ENCODE peak calls at places on chromosomes 4 and X, in five cellular contexts. E is cardiac muscle cell, M is tibial nerve, P is tibial artery, J is prostate gland. Y is an unnamed sample.

GRCh38 chr4:5780831-5781480 is 70.0 kb downstream of the EVC start:
- DNase-seq in J (no peak), P (no peak), E (no peak), M (no peak), Y (no peak)

GRCh38 chrX:11296051-11296450 is 2.8 kb downstream of the AMELX start:
- DNase-seq in M (no peak), P (no peak), J (no peak), E (no peak), Y (no peak)

GRCh38 chrX:54439967-54440871 is at the start of gene TSR2:
- DNase-seq in E (peak; percentile 84), P (peak; percentile 81), J (peak; percentile 77), M (peak; percentile 72), Y (no peak)

GRCh38 chrX:34379891-34380290 is 247.8 kb upstream of the FAM47A start:
- DNase-seq in P (no peak), M (no peak), J (no peak), E (no peak), Y (no peak)

GRCh38 chr4:17664755-17665154 is 50.3 kb downstream of the MED28 start:
- DNase-seq in P (no peak), J (no peak), M (no peak), E (no peak), Y (no peak)

GRCh38 chrX:3263681-3264126 is 82.7 kb downstream of the MXRA5 start:
- DNase-seq in P (no peak), E (no peak), J (no peak), M (no peak), Y (no peak)

GRCh38 chrX:12013220-12013619 is 125.1 kb upstream of the FRMPD4 start:
- DNase-seq in P (no peak), J (no peak), E (no peak), M (no peak), Y (no peak)

GRCh38 chrX:34655496-34656258 is 1.4 kb downstream of the TMEM47 start:
- DNase-seq in J (no peak), P (no peak), E (peak; percentile 27), M (no peak), Y (no peak)

GRCh38 chr4:52106701-52107100 is 55.6 kb downstream of the SPATA18 start:
- DNase-seq in P (peak; percentile 24), J (peak; percentile 22), E (no peak), M (no peak), Y (no peak)

GRCh38 chr4:86132459-86132858 is 227.4 kb downstream of the MAPK10 start:
- DNase-seq in E (no peak), J (no peak), M (no peak), P (no peak), Y (no peak)

GRCh38 chr4:39664828-39665731 is 26.4 kb upstream of the SMIM14 start:
- DNase-seq in E (no peak), P (no peak), M (no peak), J (no peak), Y (no peak)

GRCh38 chrX:10235851-10236250 is 79.1 kb downstream of the CLCN4 start:
- DNase-seq in J (no peak), E (no peak), P (peak; percentile 21), M (peak; percentile 20), Y (no peak)

GRCh38 chrX:12360991-12361598 is 222.8 kb downstream of the FRMPD4 start:
- DNase-seq in M (no peak), P (no peak), E (no peak), J (no peak), Y (no peak)

GRCh38 chr4:37715889-37716402 is 29.8 kb upstream of the RELL1 start:
- DNase-seq in J (no peak), M (no peak), P (no peak), E (no peak), Y (no peak)

GRCh38 chrX:49059209-49060191 is 701 bp downstream of the CCDC120 start:
- DNase-seq in P (no peak), J (peak; percentile 27), E (no peak), M (no peak), Y (no peak)

GRCh38 chrX:153688900-153689590 is 1.3 kb downstream of the SLC6A8 start:
- DNase-seq in M (no peak), P (peak; percentile 45), J (peak; percentile 43), E (no peak), Y (no peak)
- H3K4me3 ChIP-seq in M (peak overlapping the region; percentile 23), P (peak overlapping the region; percentile 66), J (peak overlapping the region; percentile 33), E (peak overlapping the region; percentile 51), Y (peak overlapping the region; percentile 58)

GRCh38 chr4:102610007-102610406 is 108.8 kb downstream of the NFKB1 start:
- DNase-seq in E (no peak), M (no peak), J (no peak), P (no peak), Y (no peak)

GRCh38 chr4:102606846-102607440 is 105.8 kb downstream of the NFKB1 start:
- DNase-seq in M (no peak), J (no peak), P (no peak), E (no peak), Y (no peak)

GRCh38 chr4:102608190-102608589 is 107.0 kb downstream of the NFKB1 start:
- DNase-seq in P (no peak), J (no peak), E (no peak), M (no peak), Y (no peak)

GRCh38 chr4:102604222-102604940 is 103.2 kb downstream of the NFKB1 start:
- DNase-seq in P (no peak), M (no peak), J (no peak), E (no peak), Y (no peak)

DNA sequence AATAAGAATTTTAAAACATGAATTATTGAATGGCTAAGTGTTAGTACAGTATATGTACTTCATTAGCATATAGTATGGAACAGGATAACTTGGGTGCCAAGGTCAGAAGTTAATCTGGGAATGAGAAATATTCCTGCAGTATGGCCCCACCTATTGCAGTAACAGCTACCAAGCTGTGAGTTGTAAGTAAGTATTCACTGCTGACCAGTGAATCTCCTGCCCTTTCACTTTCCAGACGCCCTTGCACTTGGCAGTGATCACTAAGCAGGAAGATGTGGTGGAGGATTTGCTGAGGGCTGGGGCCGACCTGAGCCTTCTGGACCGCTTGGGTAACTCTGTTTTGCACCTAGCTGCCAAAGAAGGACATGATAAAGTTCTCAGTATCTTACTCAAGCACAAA is 105.1 kb downstream of the NFKB1 start:
- DNase-seq in P (no peak), J (no peak), M (no peak), E (no peak), Y (no peak)
- H3K36me3 ChIP-seq in P (peaks cover 68% of the 10 kb centered on the region), J (no peaks in the 10 kb centered on the region), M (peaks cover 81% of the 10 kb centered on the region), E (peaks cover 32% of the 10 kb centered on the region), Y (no peaks in the 10 kb centered on the region)

GRCh38 chrX:16997313-16997712 is 50.9 kb downstream of the REPS2 start:
- DNase-seq in J (no peak), E (no peak), M (no peak), P (no peak), Y (no peak)
- H3K27me3 ChIP-seq in J (no peaks in the 10 kb centered on the region), E (no peaks in the 10 kb centered on the region), M (no peaks in the 10 kb centered on the region), P (no peaks in the 10 kb centered on the region), Y (no peaks in the 10 kb centered on the region)

GRCh38 chr4:26909369-26909768 is 48.7 kb downstream of the STIM2 start:
- DNase-seq in J (no peak), M (no peak), E (no peak), P (no peak), Y (no peak)

GRCh38 chr4:26900765-26901164 is 40.1 kb downstream of the STIM2 start:
- DNase-seq in M (no peak), P (no peak), J (no peak), E (no peak), Y (no peak)

GRCh38 chr4:26907731-26908599 is 47.3 kb downstream of the STIM2 start:
- DNase-seq in M (no peak), P (no peak), E (no peak), J (no peak), Y (no peak)

GRCh38 chr4:26899991-26900390 is 39.4 kb downstream of the STIM2 start:
- DNase-seq in J (no peak), P (no peak), M (no peak), E (peak; percentile 47), Y (no peak)

DNA sequence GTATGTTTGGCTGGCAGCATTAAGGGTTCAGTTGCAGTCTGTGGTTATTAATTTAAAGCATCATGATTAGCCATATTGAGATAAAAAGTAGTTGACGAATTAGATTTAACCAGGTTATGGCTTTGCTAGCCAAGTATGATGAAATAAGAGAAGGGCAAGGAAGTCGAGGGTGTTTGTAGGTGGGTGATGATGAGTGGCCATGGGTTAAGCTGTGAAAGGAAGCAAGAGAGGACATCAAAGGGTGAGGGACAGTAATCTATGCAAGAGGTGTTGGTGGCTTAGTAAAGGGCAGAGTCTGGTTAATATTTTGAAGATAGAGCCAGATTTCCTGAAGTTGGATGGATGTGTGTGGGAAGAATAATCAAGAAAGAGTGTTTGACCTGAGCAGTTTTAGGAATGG is 44.5 kb downstream of the STIM2 start:
- DNase-seq in P (no peak), E (no peak), J (no peak), M (no peak), Y (no peak)
- H3K4me3 ChIP-seq in P (no peak overlapping the region), E (no peak overlapping the region), J (no peak overlapping the region), M (no peak overlapping the region), Y (no peak overlapping the region)

GRCh38 chrX:16739574-16739973 is 20.2 kb downstream of the SYAP1 start:
- DNase-seq in P (no peak), E (no peak), J (peak; percentile 4), M (no peak), Y (no peak)
- H3K36me3 ChIP-seq in P (peaks cover 72% of the 10 kb centered on the region), E (peaks cover 46% of the 10 kb centered on the region), J (no peaks in the 10 kb centered on the region), M (peaks cover 63% of the 10 kb centered on the region), Y (peaks cover 3% of the 10 kb centered on the region)

DNA sequence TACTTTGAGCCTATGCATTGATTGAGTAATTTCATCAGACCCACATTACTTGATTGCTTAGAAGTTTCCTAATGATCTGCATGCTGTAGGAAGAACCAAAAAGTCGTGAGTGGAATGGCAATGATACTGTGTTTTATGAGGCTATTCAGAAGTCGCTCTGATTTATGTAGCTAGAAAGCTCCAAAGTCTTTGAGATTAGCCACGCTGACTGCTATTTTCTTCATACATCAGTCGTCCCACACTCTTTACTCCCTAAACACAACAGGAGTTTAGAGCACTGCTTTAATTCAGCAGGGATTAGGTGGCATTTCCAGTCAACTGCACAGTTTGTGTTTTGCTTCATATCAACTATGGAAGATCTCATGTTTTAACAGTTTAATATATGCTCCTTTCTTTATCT is 4.1 kb downstream of the GRID2 start:
- DNase-seq in P (no peak), M (no peak), E (no peak), J (no peak), Y (no peak)
- H3K27me3 ChIP-seq in P (no peaks in the 10 kb centered on the region), M (peaks cover 30% of the 10 kb centered on the region), E (peaks cover 31% of the 10 kb centered on the region), J (peaks cover 2% of the 10 kb centered on the region), Y (no peaks in the 10 kb centered on the region)

GRCh38 chr4:2671267-2671895 is 84.8 kb downstream of the TNIP2 start:
- DNase-seq in J (no peak), P (no peak), E (no peak), M (no peak), Y (no peak)

GRCh38 chr4:2666722-2667247 is 89.4 kb downstream of the TNIP2 start:
- DNase-seq in P (no peak), M (no peak), J (no peak), E (no peak), Y (no peak)

GRCh38 chr4:2663275-2663674 is 92.9 kb downstream of the TNIP2 start:
- DNase-seq in J (no peak), E (no peak), P (no peak), M (no peak), Y (no peak)

GRCh38 chr4:2672082-2672481 is 84.1 kb downstream of the TNIP2 start:
- DNase-seq in E (no peak), J (no peak), P (no peak), M (no peak), Y (no peak)

DNA sequence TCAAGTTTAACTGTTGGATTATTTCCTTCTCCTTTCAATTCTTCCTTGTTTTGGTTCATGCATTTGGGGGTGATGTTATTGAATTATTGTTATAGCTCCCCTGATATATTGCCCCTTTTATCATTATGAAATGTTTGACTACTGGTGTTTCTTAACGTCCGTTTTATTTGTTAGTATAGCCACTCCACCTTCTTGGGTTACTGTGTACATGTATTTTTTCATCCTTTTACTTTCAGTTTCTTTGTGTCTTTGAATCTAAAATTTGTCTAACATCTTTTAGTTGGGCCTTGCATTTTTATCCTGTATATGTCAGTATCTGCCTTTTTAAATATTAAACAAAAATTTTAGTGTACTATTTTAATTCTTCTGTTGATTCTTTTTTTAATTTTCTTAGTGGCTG is 88.7 kb downstream of the TNIP2 start:
- DNase-seq in E (no peak), J (no peak), M (no peak), P (no peak), Y (no peak)
- H3K4me3 ChIP-seq in E (no peak overlapping the region), J (no peak overlapping the region), M (no peak overlapping the region), P (no peak overlapping the region), Y (no peak overlapping the region)

Y was measured in iPS DF 6.9.